ENCODE peak calls at places on chromosomes 6 and 20, in seven cellular contexts. One of them, this sample, is unnamed.

GRCh38 chr20:17543531-17543961 is 12.4 kb upstream of the BFSP1 start:
- DNase-seq in tibial nerve: no peak
- DNase-seq in iPS DF 6.9: no peak
- DNase-seq in PC-9: no peak
- DNase-seq in tibial artery: no peak
- DNase-seq in pancreas: no peak
- DNase-seq in CD4-positive, alpha-beta memory T cell: no peak
- DNase-seq in this sample: no peak

GRCh38 chr6:56749632-56750151 is 107.0 kb upstream of the DST start:
- DNase-seq in CD4-positive, alpha-beta memory T cell: no peak
- DNase-seq in pancreas: no peak
- DNase-seq in tibial artery: no peak
- DNase-seq in PC-9: no peak
- DNase-seq in iPS DF 6.9: no peak
- DNase-seq in tibial nerve: no peak
- DNase-seq in this sample: no peak

GRCh38 chr6:7691675-7692452 is 34.0 kb upstream of the BMP6 start:
- DNase-seq in tibial nerve: no peak
- DNase-seq in pancreas: no peak
- DNase-seq in tibial artery: no peak
- DNase-seq in PC-9: peak
- DNase-seq in CD4-positive, alpha-beta memory T cell: no peak
- DNase-seq in iPS DF 6.9: no peak
- DNase-seq in this sample: no peak

GRCh38 chr6:15769471-15770088 is 106.8 kb upstream of the DTNBP1 start:
- DNase-seq in CD4-positive, alpha-beta memory T cell: no peak
- DNase-seq in tibial artery: no peak
- DNase-seq in iPS DF 6.9: no peak
- DNase-seq in PC-9: no peak
- DNase-seq in tibial nerve: no peak
- DNase-seq in pancreas: no peak
- DNase-seq in this sample: no peak

GRCh38 chr20:38730167-38730988 is 6.1 kb downstream of the SLC32A1 start:
- DNase-seq in CD4-positive, alpha-beta memory T cell: no peak
- DNase-seq in pancreas: no peak
- DNase-seq in iPS DF 6.9: no peak
- DNase-seq in tibial nerve: no peak
- DNase-seq in tibial artery: no peak
- DNase-seq in PC-9: no peak
- DNase-seq in this sample: peak

GRCh38 chr6:156776470-156776840 is 723 bp upstream of the ARID1B start:
- DNase-seq in iPS DF 6.9: no peak
- DNase-seq in tibial artery: no peak
- DNase-seq in tibial nerve: no peak
- DNase-seq in pancreas: no peak
- DNase-seq in PC-9: no peak
- DNase-seq in CD4-positive, alpha-beta memory T cell: peak
- DNase-seq in this sample: no peak

GRCh38 chr6:105174512-105174911 is 5.3 kb downstream of the POPDC3 start:
- DNase-seq in tibial nerve: no peak
- DNase-seq in iPS DF 6.9: no peak
- DNase-seq in PC-9: no peak
- DNase-seq in CD4-positive, alpha-beta memory T cell: no peak
- DNase-seq in tibial artery: no peak
- DNase-seq in pancreas: no peak
- DNase-seq in this sample: no peak

GRCh38 chr6:157223021-157223430 is 100.3 kb downstream of the TMEM242 start:
- DNase-seq in pancreas: no peak
- DNase-seq in CD4-positive, alpha-beta memory T cell: no peak
- DNase-seq in PC-9: no peak
- DNase-seq in tibial nerve: no peak
- DNase-seq in tibial artery: peak
- DNase-seq in iPS DF 6.9: no peak
- DNase-seq in this sample: no peak

GRCh38 chr6:113855500-113856010 is 1.6 kb upstream of the MARCKS start:
- DNase-seq in PC-9: peak
- DNase-seq in tibial artery: no peak
- DNase-seq in pancreas: no peak
- DNase-seq in tibial nerve: no peak
- DNase-seq in CD4-positive, alpha-beta memory T cell: peak
- DNase-seq in iPS DF 6.9: no peak
- DNase-seq in this sample: no peak

GRCh38 chr6:137975058-137975940 is 108.2 kb downstream of the TNFAIP3 start:
- DNase-seq in pancreas: no peak
- DNase-seq in PC-9: no peak
- DNase-seq in tibial nerve: no peak
- DNase-seq in CD4-positive, alpha-beta memory T cell: peak
- DNase-seq in iPS DF 6.9: no peak
- DNase-seq in tibial artery: no peak
- DNase-seq in this sample: no peak

GRCh38 chr20:2751868-2752630 is 48.4 kb downstream of the CPXM1 start:
- DNase-seq in CD4-positive, alpha-beta memory T cell: peak
- DNase-seq in iPS DF 6.9: no peak
- DNase-seq in tibial artery: no peak
- DNase-seq in pancreas: no peak
- DNase-seq in tibial nerve: no peak
- DNase-seq in PC-9: peak
- DNase-seq in this sample: no peak

GRCh38 chr6:25008707-25009106 is 72.9 kb upstream of the RIPOR2 start:
- DNase-seq in CD4-positive, alpha-beta memory T cell: no peak
- DNase-seq in tibial nerve: no peak
- DNase-seq in tibial artery: no peak
- DNase-seq in PC-9: no peak
- DNase-seq in pancreas: no peak
- DNase-seq in iPS DF 6.9: no peak
- DNase-seq in this sample: no peak

GRCh38 chr6:25005010-25005409 is 69.2 kb upstream of the RIPOR2 start:
- DNase-seq in PC-9: no peak
- DNase-seq in pancreas: no peak
- DNase-seq in tibial artery: no peak
- DNase-seq in tibial nerve: no peak
- DNase-seq in iPS DF 6.9: no peak
- DNase-seq in CD4-positive, alpha-beta memory T cell: no peak
- DNase-seq in this sample: no peak

GRCh38 chr6:25006075-25006474 is 70.3 kb upstream of the RIPOR2 start:
- DNase-seq in CD4-positive, alpha-beta memory T cell: no peak
- DNase-seq in tibial artery: no peak
- DNase-seq in tibial nerve: no peak
- DNase-seq in iPS DF 6.9: no peak
- DNase-seq in PC-9: no peak
- DNase-seq in pancreas: no peak
- DNase-seq in this sample: no peak

GRCh38 chr6:25007269-25007699 is 71.5 kb upstream of the RIPOR2 start:
- DNase-seq in CD4-positive, alpha-beta memory T cell: no peak
- DNase-seq in pancreas: no peak
- DNase-seq in tibial artery: no peak
- DNase-seq in tibial nerve: no peak
- DNase-seq in PC-9: no peak
- DNase-seq in iPS DF 6.9: no peak
- DNase-seq in this sample: no peak

DNA sequence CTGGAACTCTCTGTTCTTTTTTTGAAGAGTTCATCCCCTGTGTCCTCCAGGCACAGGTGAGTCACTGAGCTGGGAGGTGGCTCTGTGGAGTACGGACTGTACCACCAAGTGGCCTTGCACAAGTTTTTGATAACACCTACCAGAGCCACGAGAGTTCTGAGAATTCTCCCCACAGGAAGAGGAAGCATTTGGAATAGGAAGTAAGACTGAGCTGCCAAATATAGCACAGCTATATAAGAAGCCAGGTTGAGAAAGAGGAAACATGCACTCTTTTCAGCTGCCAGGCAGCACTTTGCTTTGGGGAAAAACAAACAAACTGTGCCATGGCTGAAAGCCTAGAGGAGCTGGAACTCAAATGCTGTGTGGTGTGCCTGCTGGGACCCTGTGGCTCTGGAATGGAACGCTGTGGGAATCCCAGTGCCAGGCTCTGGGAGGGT is 70.8 kb upstream of the RIPOR2 start:
- DNase-seq in iPS DF 6.9: no peak
- DNase-seq in pancreas: peak
- DNase-seq in PC-9: peak
- DNase-seq in tibial artery: peak
- DNase-seq in tibial nerve: no peak
- DNase-seq in CD4-positive, alpha-beta memory T cell: peak
- DNase-seq in this sample: no peak
- H3K27ac ChIP-seq in iPS DF 6.9: no peak
- H3K27ac ChIP-seq in pancreas: peak
- H3K27ac ChIP-seq in PC-9: peak
- H3K27ac ChIP-seq in tibial artery: peak
- H3K27ac ChIP-seq in tibial nerve: peak
- H3K27ac ChIP-seq in CD4-positive, alpha-beta memory T cell: peak
- H3K27ac ChIP-seq in this sample: peak

GRCh38 chr20:58629213-58629575 is 21.9 kb upstream of the STX16 start:
- DNase-seq in PC-9: no peak
- DNase-seq in tibial nerve: no peak
- DNase-seq in iPS DF 6.9: no peak
- DNase-seq in CD4-positive, alpha-beta memory T cell: no peak
- DNase-seq in pancreas: no peak
- DNase-seq in tibial artery: no peak
- DNase-seq in this sample: no peak
- H3K27ac ChIP-seq in PC-9: no peak
- H3K27ac ChIP-seq in tibial nerve: no peak
- H3K27ac ChIP-seq in iPS DF 6.9: no peak
- H3K27ac ChIP-seq in CD4-positive, alpha-beta memory T cell: no peak
- H3K27ac ChIP-seq in pancreas: no peak
- H3K27ac ChIP-seq in tibial artery: no peak
- H3K27ac ChIP-seq in this sample: no peak

DNA sequence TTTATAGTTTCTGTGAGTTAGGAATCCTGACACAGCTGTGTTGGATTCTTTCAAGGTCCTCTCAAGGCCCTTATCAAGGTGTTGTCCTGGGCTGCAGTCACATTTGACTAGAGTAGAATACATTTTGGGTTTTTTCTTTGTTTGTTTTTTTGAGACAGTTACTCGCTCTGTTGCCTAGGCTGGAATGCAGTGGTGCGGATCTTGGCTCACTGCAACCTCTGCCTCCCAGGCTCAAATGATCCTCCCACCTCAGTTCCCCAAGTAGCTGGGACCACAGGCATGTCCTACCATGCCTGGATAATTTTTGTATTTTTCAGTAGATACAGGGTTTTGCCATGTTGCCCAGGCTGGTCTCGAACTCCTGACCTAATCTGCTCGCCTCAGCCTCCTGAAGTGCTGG is 15.7 kb downstream of the NFYA start:
- DNase-seq in PC-9: no peak
- DNase-seq in iPS DF 6.9: no peak
- DNase-seq in CD4-positive, alpha-beta memory T cell: no peak
- DNase-seq in tibial artery: no peak
- DNase-seq in tibial nerve: no peak
- DNase-seq in pancreas: no peak
- DNase-seq in this sample: no peak
- H3K27ac ChIP-seq in PC-9: no peak
- H3K27ac ChIP-seq in iPS DF 6.9: no peak
- H3K27ac ChIP-seq in CD4-positive, alpha-beta memory T cell: no peak
- H3K27ac ChIP-seq in tibial artery: no peak
- H3K27ac ChIP-seq in tibial nerve: no peak
- H3K27ac ChIP-seq in pancreas: no peak
- H3K27ac ChIP-seq in this sample: no peak

DNA sequence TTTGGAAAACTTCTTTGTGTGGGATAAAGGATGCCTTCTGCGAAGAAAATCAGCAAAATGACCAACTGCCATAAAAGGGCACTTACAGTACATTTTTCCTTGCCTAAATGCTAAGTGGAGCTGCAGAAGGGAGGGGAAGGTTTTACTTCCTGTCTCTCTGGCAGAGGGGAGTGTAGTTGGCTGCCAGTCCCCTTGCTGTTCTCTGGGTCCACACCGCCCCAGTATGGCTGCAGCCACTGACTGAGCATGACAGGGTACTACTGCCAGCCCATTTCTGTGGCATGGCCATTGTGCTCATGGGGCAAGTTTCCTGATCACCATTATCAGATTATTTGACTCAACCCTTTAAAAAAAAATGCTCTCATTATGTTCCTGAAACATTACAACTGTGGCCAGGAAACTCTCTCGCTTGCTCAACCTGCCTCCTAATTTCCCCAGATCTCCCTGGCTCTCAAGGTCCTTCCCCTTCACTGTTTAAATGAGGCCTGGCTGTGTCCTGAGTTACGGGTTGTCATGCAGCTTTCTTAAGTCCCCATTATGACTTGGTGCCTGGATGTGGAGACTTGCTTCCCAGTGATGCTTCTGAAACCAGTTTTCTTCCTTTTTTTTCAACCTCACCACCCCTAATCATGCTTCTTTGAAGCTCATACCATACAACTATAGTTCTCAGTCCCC is 34.5 kb upstream of the FAM184A start:
- DNase-seq in tibial artery: no peak
- DNase-seq in CD4-positive, alpha-beta memory T cell: no peak
- DNase-seq in iPS DF 6.9: no peak
- DNase-seq in PC-9: no peak
- DNase-seq in pancreas: no peak
- DNase-seq in tibial nerve: no peak
- DNase-seq in this sample: no peak
- H3K27ac ChIP-seq in tibial artery: no peak
- H3K27ac ChIP-seq in CD4-positive, alpha-beta memory T cell: no peak
- H3K27ac ChIP-seq in iPS DF 6.9: no peak
- H3K27ac ChIP-seq in PC-9: no peak
- H3K27ac ChIP-seq in pancreas: no peak
- H3K27ac ChIP-seq in tibial nerve: no peak
- H3K27ac ChIP-seq in this sample: no peak

DNA sequence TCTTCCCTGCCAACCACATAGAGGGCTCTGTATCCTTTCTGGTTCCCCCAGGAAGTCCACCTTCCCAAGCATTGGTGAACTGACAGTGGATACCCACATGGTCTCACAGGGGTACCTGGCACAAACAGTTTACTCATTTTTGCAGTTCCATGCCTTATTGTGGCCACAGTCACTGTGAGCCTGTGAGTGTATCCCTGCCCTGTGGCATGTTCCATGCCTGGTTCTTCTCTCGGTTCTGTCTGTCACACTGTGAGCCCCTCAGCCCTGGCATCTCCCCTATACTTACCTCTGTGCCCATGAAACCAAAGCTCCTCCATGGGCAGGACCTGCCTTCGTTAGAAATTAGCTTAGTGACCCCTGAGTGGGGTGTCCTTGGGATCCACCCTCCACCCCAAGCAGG is 107.8 kb downstream of the TOX2 start:
- DNase-seq in CD4-positive, alpha-beta memory T cell: no peak
- DNase-seq in tibial artery: no peak
- DNase-seq in pancreas: no peak
- DNase-seq in iPS DF 6.9: no peak
- DNase-seq in tibial nerve: no peak
- DNase-seq in PC-9: no peak
- DNase-seq in this sample: no peak
- H3K27ac ChIP-seq in CD4-positive, alpha-beta memory T cell: no peak
- H3K27ac ChIP-seq in tibial artery: no peak
- H3K27ac ChIP-seq in pancreas: no peak
- H3K27ac ChIP-seq in iPS DF 6.9: no peak
- H3K27ac ChIP-seq in tibial nerve: no peak
- H3K27ac ChIP-seq in PC-9: no peak
- H3K27ac ChIP-seq in this sample: no peak

This sample was measured in caudate nucleus.